ENCODE peak calls at places on chromosomes 13 and 19, in four cellular contexts. One of them, this sample, is unnamed. For H3K4me1, the result is how much of the 10 kb centered on the place peaks cover.

GRCh38 chr19:6424190-6424938 is at the start of gene KHSRP:
- DNase-seq in IMR-90: no peak
- DNase-seq in cardiac muscle cell: no peak
- DNase-seq in GM23248: peak
- DNase-seq in this sample: peak

GRCh38 chr13:109874921-109875454 is 88.6 kb upstream of the IRS2 start:
- DNase-seq in IMR-90: peak
- DNase-seq in cardiac muscle cell: peak
- DNase-seq in GM23248: peak
- DNase-seq in this sample: no peak

GRCh38 chr13:104289400-104289799 is 1223.2 kb upstream of the SLC10A2 start:
- DNase-seq in IMR-90: no peak
- DNase-seq in cardiac muscle cell: no peak
- DNase-seq in GM23248: no peak
- DNase-seq in this sample: no peak

GRCh38 chr13:80704369-80704768 is 363.4 kb upstream of the SPRY2 start:
- DNase-seq in IMR-90: no peak
- DNase-seq in cardiac muscle cell: no peak
- DNase-seq in GM23248: no peak
- DNase-seq in this sample: no peak

GRCh38 chr13:33353210-33353609 is 67.7 kb upstream of the STARD13 start:
- DNase-seq in IMR-90: no peak
- DNase-seq in cardiac muscle cell: no peak
- DNase-seq in GM23248: no peak
- DNase-seq in this sample: no peak

GRCh38 chr13:103210348-103210747 is 144.1 kb upstream of the SLC10A2 start:
- DNase-seq in IMR-90: no peak
- DNase-seq in cardiac muscle cell: no peak
- DNase-seq in GM23248: no peak
- DNase-seq in this sample: no peak

GRCh38 chr19:13117772-13118423 is at the start of gene NACC1:
- DNase-seq in IMR-90: peak
- DNase-seq in cardiac muscle cell: peak
- DNase-seq in GM23248: peak
- DNase-seq in this sample: peak

GRCh38 chr13:23849670-23850069 is 39.5 kb downstream of the MIPEP start:
- DNase-seq in IMR-90: no peak
- DNase-seq in cardiac muscle cell: no peak
- DNase-seq in GM23248: no peak
- DNase-seq in this sample: no peak

GRCh38 chr13:35501721-35502235 is 25.3 kb upstream of the MAB21L1 start:
- DNase-seq in IMR-90: no peak
- DNase-seq in cardiac muscle cell: no peak
- DNase-seq in GM23248: no peak
- DNase-seq in this sample: no peak

GRCh38 chr19:38389101-38389925 is 816 bp downstream of the SPRED3 start:
- DNase-seq in IMR-90: peak
- DNase-seq in cardiac muscle cell: peak
- DNase-seq in GM23248: peak
- DNase-seq in this sample: no peak

GRCh38 chr13:38226496-38226895 is 123.2 kb upstream of the UFM1 start:
- DNase-seq in IMR-90: no peak
- DNase-seq in cardiac muscle cell: no peak
- DNase-seq in GM23248: no peak
- DNase-seq in this sample: no peak

GRCh38 chr19:46218160-46218559 is 11.4 kb upstream of the IGFL1 start:
- DNase-seq in IMR-90: peak
- DNase-seq in cardiac muscle cell: peak
- DNase-seq in GM23248: peak
- DNase-seq in this sample: peak

GRCh38 chr19:48656840-48657474 is 11.0 kb upstream of the CA11 start:
- DNase-seq in IMR-90: peak
- DNase-seq in cardiac muscle cell: peak
- DNase-seq in GM23248: peak
- DNase-seq in this sample: no peak

GRCh38 chr13:100646030-100646673 is 28.4 kb downstream of the TMTC4 start:
- DNase-seq in IMR-90: peak
- DNase-seq in cardiac muscle cell: peak
- DNase-seq in GM23248: peak
- DNase-seq in this sample: no peak

GRCh38 chr19:23526302-23526701 is 131.0 kb upstream of the ZNF91 start:
- DNase-seq in IMR-90: no peak
- DNase-seq in cardiac muscle cell: no peak
- DNase-seq in GM23248: no peak
- DNase-seq in this sample: no peak

GRCh38 chr19:33201473-33201872 is 7.3 kb downstream of the LRP3 start:
- DNase-seq in IMR-90: no peak
- DNase-seq in cardiac muscle cell: no peak
- DNase-seq in GM23248: no peak
- DNase-seq in this sample: no peak

DNA sequence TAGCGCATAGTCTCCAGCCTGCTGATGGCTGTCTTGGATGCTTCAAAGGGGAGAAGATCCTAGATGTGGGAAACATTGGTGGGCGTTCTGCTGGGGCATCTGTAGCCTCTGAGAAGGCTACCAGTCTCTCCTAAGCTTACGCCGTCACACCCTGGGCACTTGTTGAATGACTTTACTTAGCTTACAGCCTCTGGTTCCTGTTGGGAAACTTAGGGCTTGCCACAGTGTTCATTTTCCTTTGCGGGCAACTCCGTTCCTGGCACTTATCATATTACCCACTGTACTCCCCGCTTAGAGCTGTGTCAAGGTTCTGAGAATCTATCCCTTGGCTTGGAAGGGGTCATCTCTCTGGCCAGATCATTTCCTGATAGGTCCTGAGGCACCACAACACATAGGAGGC is 20.7 kb upstream of the ALOX5AP start:
- DNase-seq in IMR-90: no peak
- DNase-seq in cardiac muscle cell: no peak
- DNase-seq in GM23248: no peak
- DNase-seq in this sample: no peak
- H3K4me1 ChIP-seq in IMR-90: under half
- H3K4me1 ChIP-seq in cardiac muscle cell: under half
- H3K4me1 ChIP-seq in GM23248: under half
- H3K4me1 ChIP-seq in this sample: under half

GRCh38 chr19:51025401-51025800 is 1.0 kb downstream of the KLK11 start:
- DNase-seq in IMR-90: no peak
- DNase-seq in cardiac muscle cell: no peak
- DNase-seq in GM23248: no peak
- DNase-seq in this sample: no peak

GRCh38 chr19:51027126-51027806 is 850 bp upstream of the KLK11 start:
- DNase-seq in IMR-90: no peak
- DNase-seq in cardiac muscle cell: no peak
- DNase-seq in GM23248: no peak
- DNase-seq in this sample: no peak

GRCh38 chr19:51027873-51028272 is 1.5 kb upstream of the KLK11 start:
- DNase-seq in IMR-90: no peak
- DNase-seq in cardiac muscle cell: no peak
- DNase-seq in GM23248: no peak
- DNase-seq in this sample: no peak

GRCh38 chr19:51025809-51026553 is 435 bp downstream of the KLK11 start:
- DNase-seq in IMR-90: no peak
- DNase-seq in cardiac muscle cell: no peak
- DNase-seq in GM23248: no peak
- DNase-seq in this sample: no peak

DNA sequence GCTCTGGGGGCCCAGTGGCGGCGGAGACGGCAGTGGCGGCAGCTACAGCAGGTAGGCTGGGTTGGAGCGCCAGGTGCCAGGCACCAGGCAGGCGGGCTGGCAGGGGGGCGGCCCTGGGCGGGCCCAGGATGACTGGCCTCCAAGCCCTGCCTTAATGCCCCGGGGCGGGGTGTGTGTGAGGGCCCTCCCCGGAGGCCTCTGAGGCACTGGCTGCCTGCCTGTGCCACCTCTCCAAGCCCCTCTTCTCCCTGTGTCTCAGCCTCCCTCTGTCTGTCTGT is at the start of gene KLK11:
- DNase-seq in IMR-90: no peak
- DNase-seq in cardiac muscle cell: no peak
- DNase-seq in GM23248: no peak
- DNase-seq in this sample: no peak
- H3K4me3 ChIP-seq in IMR-90: no peak
- H3K4me3 ChIP-seq in cardiac muscle cell: no peak
- H3K4me3 ChIP-seq in GM23248: no peak
- H3K4me3 ChIP-seq in this sample: no peak

GRCh38 chr13:50509167-50509566 is 334.3 kb downstream of the DLEU7 start:
- DNase-seq in IMR-90: no peak
- DNase-seq in cardiac muscle cell: no peak
- DNase-seq in GM23248: no peak
- DNase-seq in this sample: no peak
- H3K4me1 ChIP-seq in IMR-90: under half
- H3K4me1 ChIP-seq in cardiac muscle cell: under half
- H3K4me1 ChIP-seq in GM23248: under half
- H3K4me1 ChIP-seq in this sample: under half

GRCh38 chr19:41228486-41228885 is 9.5 kb downstream of the AXL start:
- DNase-seq in IMR-90: no peak
- DNase-seq in cardiac muscle cell: no peak
- DNase-seq in GM23248: no peak
- DNase-seq in this sample: no peak

GRCh38 chr19:41225238-41226052 is 6.4 kb downstream of the AXL start:
- DNase-seq in IMR-90: peak
- DNase-seq in cardiac muscle cell: peak
- DNase-seq in GM23248: peak
- DNase-seq in this sample: no peak

GRCh38 chr19:41226874-41227390 is 7.9 kb downstream of the AXL start:
- DNase-seq in IMR-90: no peak
- DNase-seq in cardiac muscle cell: no peak
- DNase-seq in GM23248: no peak
- DNase-seq in this sample: no peak

GRCh38 chr19:41224632-41225031 is 5.6 kb downstream of the AXL start:
- DNase-seq in IMR-90: no peak
- DNase-seq in cardiac muscle cell: no peak
- DNase-seq in GM23248: no peak
- DNase-seq in this sample: no peak

DNA sequence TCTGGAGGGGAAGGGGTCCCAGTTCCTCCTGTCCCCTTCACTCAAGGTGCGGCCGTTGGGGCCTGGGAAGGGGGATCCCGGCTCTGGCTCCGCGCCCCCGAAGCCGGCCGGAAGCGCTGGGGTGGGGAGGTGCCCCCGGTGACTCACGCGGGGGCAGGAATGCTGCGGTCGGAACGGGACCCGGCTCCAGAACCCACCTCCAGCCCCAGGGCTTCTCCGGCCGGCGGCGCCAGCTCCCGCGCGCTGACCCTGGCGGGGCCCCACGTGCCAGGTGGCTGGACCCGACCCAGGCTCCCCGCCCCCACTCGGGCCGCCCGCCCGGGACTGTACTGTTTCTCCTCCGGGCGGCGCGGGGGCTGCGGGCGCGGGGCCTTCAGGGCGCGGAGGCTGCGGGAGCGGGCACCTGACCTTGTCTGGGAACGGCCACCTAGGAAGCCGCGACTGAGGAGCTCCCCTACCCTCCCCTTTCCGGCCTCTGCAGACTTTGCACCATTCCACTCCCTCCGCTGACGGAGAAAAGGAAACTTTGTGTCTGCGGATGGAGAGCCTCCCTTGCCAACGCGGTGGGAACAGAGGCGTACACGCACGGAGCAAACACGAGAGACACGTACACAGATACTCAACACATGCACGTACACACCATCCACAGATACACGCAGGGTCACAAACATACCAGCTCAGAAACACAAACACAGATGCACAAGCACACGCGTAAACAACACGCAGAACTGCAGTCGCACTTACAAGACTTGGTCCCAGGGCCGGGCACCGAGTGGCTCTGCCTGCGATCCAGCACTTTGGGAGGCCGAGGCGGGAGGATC is 7.2 kb downstream of the AXL start:
- DNase-seq in IMR-90: peak
- DNase-seq in cardiac muscle cell: peak
- DNase-seq in GM23248: peak
- DNase-seq in this sample: no peak
- H3K4me3 ChIP-seq in IMR-90: peak
- H3K4me3 ChIP-seq in cardiac muscle cell: peak
- H3K4me3 ChIP-seq in GM23248: peak
- H3K4me3 ChIP-seq in this sample: no peak

GRCh38 chr13:40996433-40997095 is 22.6 kb downstream of the ELF1 start:
- DNase-seq in IMR-90: no peak
- DNase-seq in cardiac muscle cell: no peak
- DNase-seq in GM23248: no peak
- DNase-seq in this sample: no peak
- H3K4me1 ChIP-seq in IMR-90: under half
- H3K4me1 ChIP-seq in cardiac muscle cell: under half
- H3K4me1 ChIP-seq in GM23248: under half
- H3K4me1 ChIP-seq in this sample: under half

DNA sequence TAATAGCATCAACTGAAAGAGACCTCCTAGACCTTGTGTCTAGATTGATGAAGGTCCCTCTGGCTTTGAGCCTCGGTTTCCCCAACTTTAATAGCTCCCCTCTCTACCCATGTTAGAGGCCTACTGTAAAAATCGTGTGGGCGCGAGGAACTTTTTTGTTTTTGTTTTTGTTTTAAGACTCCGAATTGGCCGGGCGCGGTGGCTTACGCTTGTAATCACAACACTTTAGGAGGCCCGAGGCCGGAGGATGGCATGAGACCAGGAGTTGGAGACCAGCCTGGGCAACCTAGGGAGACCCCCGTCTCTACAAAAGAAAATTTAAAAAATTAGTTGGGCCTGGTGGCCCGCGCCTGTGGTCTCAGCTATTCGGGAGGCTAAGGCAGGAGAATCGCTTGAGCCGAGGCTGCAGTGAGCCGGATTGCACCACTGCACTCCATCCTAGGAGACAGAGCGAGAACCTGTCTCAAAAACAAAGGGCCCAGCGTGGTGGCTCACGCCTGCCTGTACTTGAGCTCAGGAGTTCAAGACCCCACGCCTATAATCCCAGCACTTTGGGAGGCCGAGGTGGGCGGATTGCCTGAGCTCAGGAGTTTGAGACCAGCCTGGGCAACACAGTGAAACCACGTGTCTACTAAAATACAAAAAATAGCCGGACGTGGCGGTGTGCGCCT is 858 bp upstream of the PPP6R1 start:
- DNase-seq in IMR-90: no peak
- DNase-seq in cardiac muscle cell: no peak
- DNase-seq in GM23248: no peak
- DNase-seq in this sample: peak
- H3K4me3 ChIP-seq in IMR-90: peak
- H3K4me3 ChIP-seq in cardiac muscle cell: peak
- H3K4me3 ChIP-seq in GM23248: peak
- H3K4me3 ChIP-seq in this sample: peak

DNA sequence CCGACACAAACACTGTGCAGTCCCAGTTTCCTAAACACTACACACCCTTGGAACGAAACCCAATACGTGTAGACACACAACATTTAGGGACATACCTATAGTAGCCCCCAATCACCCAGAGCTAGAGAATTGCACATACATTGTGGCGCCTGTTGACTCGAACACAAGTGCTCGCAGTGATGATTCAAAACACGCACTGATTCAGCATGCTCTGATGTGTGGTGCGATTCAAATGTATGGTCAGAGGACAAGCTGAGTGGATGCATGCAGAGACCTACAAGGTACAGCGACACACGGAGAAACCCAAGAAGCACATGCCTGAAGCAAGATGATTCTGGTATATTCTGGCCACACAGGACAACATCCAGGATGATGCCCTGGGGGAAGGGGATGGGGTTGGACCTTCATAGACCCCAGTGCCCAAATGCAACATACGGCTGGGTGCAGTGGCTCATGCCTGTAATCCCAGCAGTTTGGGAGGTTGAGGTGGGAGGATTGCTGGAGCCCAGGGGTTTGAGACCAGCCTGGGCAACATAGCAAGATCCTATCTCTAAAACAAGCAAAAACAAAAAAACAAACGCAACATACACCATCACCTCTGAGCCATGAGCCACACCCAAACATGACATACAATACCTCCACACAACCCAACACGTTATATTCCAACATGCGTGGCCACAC is 997 bp upstream of the KCNN4 start:
- DNase-seq in IMR-90: no peak
- DNase-seq in cardiac muscle cell: no peak
- DNase-seq in GM23248: no peak
- DNase-seq in this sample: no peak
- H3K4me1 ChIP-seq in IMR-90: under half
- H3K4me1 ChIP-seq in cardiac muscle cell: under half
- H3K4me1 ChIP-seq in GM23248: under half
- H3K4me1 ChIP-seq in this sample: under half